ENCODE peak calls at places on chromosomes 7 and 10, in nine cellular contexts. One of them, this sample, is unnamed.

GRCh38 chr7:135174941-135175340 is 4.4 kb upstream of the CYREN start:
- DNase-seq in left lung: no peak
- DNase-seq in tibial artery: no peak
- DNase-seq in CD4-positive, CD25-positive, alpha-beta regulatory T cell: no peak
- DNase-seq in iPS DF 6.9: no peak
- DNase-seq in lower lobe of right lung: no peak
- DNase-seq in Panc1: no peak
- DNase-seq in fibroblast of lung: no peak
- DNase-seq in skeletal muscle cell: no peak
- DNase-seq in this sample: no peak

GRCh38 chr10:13973742-13974141 is 357.0 kb downstream of the FRMD4A start:
- DNase-seq in fibroblast of lung: peak
- DNase-seq in CD4-positive, CD25-positive, alpha-beta regulatory T cell: no peak
- DNase-seq in iPS DF 6.9: no peak
- DNase-seq in lower lobe of right lung: no peak
- DNase-seq in tibial artery: no peak
- DNase-seq in left lung: no peak
- DNase-seq in Panc1: no peak
- DNase-seq in skeletal muscle cell: no peak
- DNase-seq in this sample: no peak

GRCh38 chr7:107237451-107237850 is 68.6 kb downstream of the HBP1 start:
- DNase-seq in skeletal muscle cell: no peak
- DNase-seq in Panc1: no peak
- DNase-seq in CD4-positive, CD25-positive, alpha-beta regulatory T cell: no peak
- DNase-seq in left lung: no peak
- DNase-seq in lower lobe of right lung: no peak
- DNase-seq in iPS DF 6.9: no peak
- DNase-seq in fibroblast of lung: no peak
- DNase-seq in tibial artery: no peak
- DNase-seq in this sample: no peak

GRCh38 chr10:7932301-7933036 is 114.2 kb downstream of the TAF3 start:
- DNase-seq in left lung: no peak
- DNase-seq in fibroblast of lung: peak
- DNase-seq in lower lobe of right lung: no peak
- DNase-seq in tibial artery: no peak
- DNase-seq in Panc1: no peak
- DNase-seq in iPS DF 6.9: no peak
- DNase-seq in CD4-positive, CD25-positive, alpha-beta regulatory T cell: no peak
- DNase-seq in skeletal muscle cell: no peak
- DNase-seq in this sample: no peak

GRCh38 chr10:60384708-60385398 is 4.8 kb downstream of the ANK3 start:
- DNase-seq in CD4-positive, CD25-positive, alpha-beta regulatory T cell: no peak
- DNase-seq in iPS DF 6.9: no peak
- DNase-seq in Panc1: no peak
- DNase-seq in lower lobe of right lung: no peak
- DNase-seq in fibroblast of lung: peak
- DNase-seq in tibial artery: no peak
- DNase-seq in skeletal muscle cell: peak
- DNase-seq in left lung: no peak
- DNase-seq in this sample: no peak

GRCh38 chr7:123916240-123916724 is 8.8 kb upstream of the SPAM1 start:
- DNase-seq in iPS DF 6.9: peak
- DNase-seq in CD4-positive, CD25-positive, alpha-beta regulatory T cell: no peak
- DNase-seq in fibroblast of lung: peak
- DNase-seq in Panc1: no peak
- DNase-seq in tibial artery: no peak
- DNase-seq in lower lobe of right lung: no peak
- DNase-seq in skeletal muscle cell: no peak
- DNase-seq in left lung: no peak
- DNase-seq in this sample: peak

GRCh38 chr10:73983096-73984047 is 14.5 kb upstream of the VCL start:
- DNase-seq in CD4-positive, CD25-positive, alpha-beta regulatory T cell: no peak
- DNase-seq in left lung: no peak
- DNase-seq in tibial artery: no peak
- DNase-seq in Panc1: no peak
- DNase-seq in skeletal muscle cell: no peak
- DNase-seq in fibroblast of lung: no peak
- DNase-seq in lower lobe of right lung: no peak
- DNase-seq in iPS DF 6.9: no peak
- DNase-seq in this sample: no peak

GRCh38 chr10:43939389-43939938 is 290.8 kb upstream of the ZNF32 start:
- DNase-seq in skeletal muscle cell: no peak
- DNase-seq in Panc1: no peak
- DNase-seq in fibroblast of lung: no peak
- DNase-seq in iPS DF 6.9: no peak
- DNase-seq in left lung: no peak
- DNase-seq in lower lobe of right lung: no peak
- DNase-seq in tibial artery: no peak
- DNase-seq in CD4-positive, CD25-positive, alpha-beta regulatory T cell: no peak
- DNase-seq in this sample: no peak

GRCh38 chr7:126700807-126701604 is 551.7 kb downstream of the GRM8 start:
- DNase-seq in tibial artery: no peak
- DNase-seq in fibroblast of lung: peak
- DNase-seq in CD4-positive, CD25-positive, alpha-beta regulatory T cell: peak
- DNase-seq in Panc1: peak
- DNase-seq in skeletal muscle cell: peak
- DNase-seq in left lung: peak
- DNase-seq in iPS DF 6.9: peak
- DNase-seq in lower lobe of right lung: peak
- DNase-seq in this sample: peak

GRCh38 chr7:117364204-117364755 is 41.4 kb upstream of the WNT2 start:
- DNase-seq in left lung: no peak
- DNase-seq in skeletal muscle cell: no peak
- DNase-seq in lower lobe of right lung: no peak
- DNase-seq in fibroblast of lung: no peak
- DNase-seq in iPS DF 6.9: no peak
- DNase-seq in tibial artery: no peak
- DNase-seq in CD4-positive, CD25-positive, alpha-beta regulatory T cell: no peak
- DNase-seq in Panc1: no peak
- DNase-seq in this sample: no peak

GRCh38 chr10:86393401-86393800 is 26.8 kb upstream of the GRID1 start:
- DNase-seq in lower lobe of right lung: no peak
- DNase-seq in Panc1: no peak
- DNase-seq in fibroblast of lung: no peak
- DNase-seq in skeletal muscle cell: no peak
- DNase-seq in left lung: no peak
- DNase-seq in iPS DF 6.9: no peak
- DNase-seq in CD4-positive, CD25-positive, alpha-beta regulatory T cell: no peak
- DNase-seq in tibial artery: no peak
- DNase-seq in this sample: no peak

GRCh38 chr10:85151506-85151905 is 823.1 kb downstream of the CCSER2 start:
- DNase-seq in left lung: no peak
- DNase-seq in CD4-positive, CD25-positive, alpha-beta regulatory T cell: no peak
- DNase-seq in tibial artery: no peak
- DNase-seq in Panc1: no peak
- DNase-seq in iPS DF 6.9: no peak
- DNase-seq in skeletal muscle cell: no peak
- DNase-seq in fibroblast of lung: no peak
- DNase-seq in lower lobe of right lung: no peak
- DNase-seq in this sample: no peak
- H3K4me3 ChIP-seq in left lung: no peak
- H3K4me3 ChIP-seq in CD4-positive, CD25-positive, alpha-beta regulatory T cell: no peak
- H3K4me3 ChIP-seq in tibial artery: no peak
- H3K4me3 ChIP-seq in Panc1: no peak
- H3K4me3 ChIP-seq in iPS DF 6.9: no peak
- H3K4me3 ChIP-seq in skeletal muscle cell: no peak
- H3K4me3 ChIP-seq in fibroblast of lung: no peak
- H3K4me3 ChIP-seq in lower lobe of right lung: no peak
- H3K4me3 ChIP-seq in this sample: no peak

GRCh38 chr10:107129013-107129412 is 35.5 kb downstream of the SORCS1 start:
- DNase-seq in left lung: no peak
- DNase-seq in lower lobe of right lung: no peak
- DNase-seq in fibroblast of lung: no peak
- DNase-seq in tibial artery: no peak
- DNase-seq in iPS DF 6.9: no peak
- DNase-seq in skeletal muscle cell: no peak
- DNase-seq in CD4-positive, CD25-positive, alpha-beta regulatory T cell: no peak
- DNase-seq in Panc1: no peak
- DNase-seq in this sample: no peak
- H3K4me3 ChIP-seq in left lung: no peak
- H3K4me3 ChIP-seq in lower lobe of right lung: no peak
- H3K4me3 ChIP-seq in fibroblast of lung: no peak
- H3K4me3 ChIP-seq in tibial artery: no peak
- H3K4me3 ChIP-seq in iPS DF 6.9: no peak
- H3K4me3 ChIP-seq in skeletal muscle cell: no peak
- H3K4me3 ChIP-seq in CD4-positive, CD25-positive, alpha-beta regulatory T cell: no peak
- H3K4me3 ChIP-seq in Panc1: no peak
- H3K4me3 ChIP-seq in this sample: no peak

DNA sequence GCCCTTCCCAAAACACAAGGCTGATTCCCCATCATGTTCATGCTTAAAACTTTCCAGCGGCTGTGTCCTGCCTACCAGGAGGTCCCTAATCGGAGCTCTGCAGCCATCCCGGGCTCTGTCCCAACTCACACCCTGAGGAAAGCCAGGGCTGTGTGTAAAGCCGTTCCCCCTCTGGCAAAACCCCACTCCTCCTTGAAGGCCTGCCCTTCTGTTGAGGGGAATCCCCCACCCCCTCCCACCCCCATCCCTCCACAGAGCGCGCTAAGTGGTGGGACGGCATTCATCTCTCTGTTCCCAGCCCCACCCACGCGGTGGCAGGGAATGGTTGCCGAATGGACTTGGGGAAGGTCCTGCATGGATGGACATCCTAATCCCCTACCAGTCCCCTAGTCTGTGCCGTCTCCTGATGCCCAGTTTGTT is 667 bp upstream of the TMEM120A start:
- DNase-seq in Panc1: no peak
- DNase-seq in iPS DF 6.9: no peak
- DNase-seq in CD4-positive, CD25-positive, alpha-beta regulatory T cell: no peak
- DNase-seq in skeletal muscle cell: no peak
- DNase-seq in fibroblast of lung: no peak
- DNase-seq in lower lobe of right lung: no peak
- DNase-seq in tibial artery: peak
- DNase-seq in left lung: no peak
- DNase-seq in this sample: no peak
- H3K4me3 ChIP-seq in Panc1: peak
- H3K4me3 ChIP-seq in iPS DF 6.9: no peak
- H3K4me3 ChIP-seq in CD4-positive, CD25-positive, alpha-beta regulatory T cell: peak
- H3K4me3 ChIP-seq in skeletal muscle cell: peak
- H3K4me3 ChIP-seq in fibroblast of lung: peak
- H3K4me3 ChIP-seq in lower lobe of right lung: peak
- H3K4me3 ChIP-seq in tibial artery: peak
- H3K4me3 ChIP-seq in left lung: peak
- H3K4me3 ChIP-seq in this sample: peak

GRCh38 chr7:55381187-55381586 is 16.1 kb downstream of the LANCL2 start:
- DNase-seq in lower lobe of right lung: no peak
- DNase-seq in left lung: no peak
- DNase-seq in skeletal muscle cell: no peak
- DNase-seq in CD4-positive, CD25-positive, alpha-beta regulatory T cell: no peak
- DNase-seq in Panc1: no peak
- DNase-seq in tibial artery: no peak
- DNase-seq in iPS DF 6.9: no peak
- DNase-seq in fibroblast of lung: no peak
- DNase-seq in this sample: no peak

GRCh38 chr7:55382251-55382650 is 17.1 kb downstream of the LANCL2 start:
- DNase-seq in Panc1: no peak
- DNase-seq in fibroblast of lung: no peak
- DNase-seq in iPS DF 6.9: no peak
- DNase-seq in left lung: no peak
- DNase-seq in CD4-positive, CD25-positive, alpha-beta regulatory T cell: no peak
- DNase-seq in skeletal muscle cell: no peak
- DNase-seq in tibial artery: no peak
- DNase-seq in lower lobe of right lung: no peak
- DNase-seq in this sample: no peak

GRCh38 chr7:55381696-55382095 is 16.6 kb downstream of the LANCL2 start:
- DNase-seq in skeletal muscle cell: no peak
- DNase-seq in Panc1: no peak
- DNase-seq in left lung: no peak
- DNase-seq in iPS DF 6.9: no peak
- DNase-seq in fibroblast of lung: no peak
- DNase-seq in tibial artery: no peak
- DNase-seq in lower lobe of right lung: no peak
- DNase-seq in CD4-positive, CD25-positive, alpha-beta regulatory T cell: no peak
- DNase-seq in this sample: no peak

GRCh38 chr7:55387062-55387965 is 22.2 kb downstream of the LANCL2 start:
- DNase-seq in CD4-positive, CD25-positive, alpha-beta regulatory T cell: no peak
- DNase-seq in Panc1: no peak
- DNase-seq in fibroblast of lung: peak
- DNase-seq in left lung: no peak
- DNase-seq in iPS DF 6.9: no peak
- DNase-seq in lower lobe of right lung: no peak
- DNase-seq in tibial artery: no peak
- DNase-seq in skeletal muscle cell: no peak
- DNase-seq in this sample: no peak

DNA sequence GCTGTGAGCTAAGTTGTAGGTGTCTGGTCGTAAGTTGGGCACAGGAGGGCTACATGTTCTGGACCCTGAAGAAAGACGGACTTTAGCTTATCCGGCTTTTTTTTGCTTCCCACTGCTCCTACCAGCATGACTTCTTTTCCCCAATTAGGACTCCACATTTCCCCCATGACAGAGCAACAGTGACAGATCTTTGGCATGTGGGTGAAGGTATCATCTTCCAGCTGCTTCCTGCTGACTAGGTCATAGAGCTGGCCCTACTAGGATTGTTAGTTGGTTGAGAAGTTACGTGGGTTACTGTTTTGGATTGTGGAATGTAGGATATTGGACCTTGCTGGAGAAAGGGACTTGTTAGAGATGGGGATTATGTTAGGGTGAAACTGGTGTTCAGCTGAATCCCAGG is 21.4 kb downstream of the LANCL2 start:
- DNase-seq in tibial artery: no peak
- DNase-seq in Panc1: no peak
- DNase-seq in left lung: no peak
- DNase-seq in lower lobe of right lung: no peak
- DNase-seq in fibroblast of lung: no peak
- DNase-seq in iPS DF 6.9: no peak
- DNase-seq in skeletal muscle cell: no peak
- DNase-seq in CD4-positive, CD25-positive, alpha-beta regulatory T cell: no peak
- DNase-seq in this sample: no peak
- H3K4me3 ChIP-seq in tibial artery: no peak
- H3K4me3 ChIP-seq in Panc1: no peak
- H3K4me3 ChIP-seq in left lung: no peak
- H3K4me3 ChIP-seq in lower lobe of right lung: no peak
- H3K4me3 ChIP-seq in fibroblast of lung: no peak
- H3K4me3 ChIP-seq in iPS DF 6.9: no peak
- H3K4me3 ChIP-seq in skeletal muscle cell: no peak
- H3K4me3 ChIP-seq in CD4-positive, CD25-positive, alpha-beta regulatory T cell: no peak
- H3K4me3 ChIP-seq in this sample: no peak

GRCh38 chr10:11551915-11552602 is 59.4 kb downstream of the USP6NL start:
- DNase-seq in CD4-positive, CD25-positive, alpha-beta regulatory T cell: no peak
- DNase-seq in tibial artery: no peak
- DNase-seq in Panc1: peak
- DNase-seq in left lung: no peak
- DNase-seq in iPS DF 6.9: no peak
- DNase-seq in skeletal muscle cell: peak
- DNase-seq in lower lobe of right lung: no peak
- DNase-seq in fibroblast of lung: peak
- DNase-seq in this sample: no peak
- H3K4me3 ChIP-seq in CD4-positive, CD25-positive, alpha-beta regulatory T cell: no peak
- H3K4me3 ChIP-seq in tibial artery: no peak
- H3K4me3 ChIP-seq in Panc1: no peak
- H3K4me3 ChIP-seq in left lung: no peak
- H3K4me3 ChIP-seq in iPS DF 6.9: no peak
- H3K4me3 ChIP-seq in skeletal muscle cell: no peak
- H3K4me3 ChIP-seq in lower lobe of right lung: no peak
- H3K4me3 ChIP-seq in fibroblast of lung: peak
- H3K4me3 ChIP-seq in this sample: no peak